ENCODE peak calls at places on chromosomes 13 and 19, in seven cellular contexts. A, X, R, S, C, G and B are unnamed samples. For H3K9me3, the result is how much of the 10 kb centered on the place peaks cover.

GRCh38 chr13:73467103-73467502 is 408.3 kb downstream of the KLF5 start:
- DNase-seq in A (no peak), X (no peak), R (peak), S (no peak), C (no peak), G (no peak), B (no peak)

GRCh38 chr19:48659768-48660167 is 13.0 kb downstream of the NTN5 start:
- DNase-seq in A (no peak), X (no peak), R (no peak), S (no peak), C (no peak), G (no peak), B (no peak)

GRCh38 chr13:22080832-22081231 is 410.0 kb downstream of the FGF9 start:
- DNase-seq in A (no peak), X (no peak), R (no peak), S (no peak), C (no peak), G (no peak), B (no peak)

GRCh38 chr19:2140193-2140545 is 11.2 kb downstream of the AP3D1 start:
- DNase-seq in A (no peak), X (no peak), R (no peak), S (no peak), C (no peak), G (no peak), B (no peak)

GRCh38 chr19:55341191-55342043 is 1.7 kb downstream of the KMT5C start:
- DNase-seq in A (peak), X (peak), R (peak), S (peak), C (peak), G (peak), B (peak)

GRCh38 chr19:28530406-28531035 is 682.4 kb downstream of the UQCRFS1 start:
- DNase-seq in A (no peak), X (no peak), R (no peak), S (no peak), C (no peak), G (no peak), B (no peak)

GRCh38 chr13:30711375-30711774 is 24.0 kb upstream of the ALOX5AP start:
- DNase-seq in A (no peak), X (no peak), R (peak), S (no peak), C (no peak), G (no peak), B (no peak)

GRCh38 chr19:35509018-35509652 is 4.3 kb downstream of the DMKN start:
- DNase-seq in A (no peak), X (peak), R (no peak), S (peak), C (peak), G (peak), B (no peak)

GRCh38 chr19:38293281-38293680 is 10.8 kb upstream of the C19orf33 start:
- DNase-seq in A (no peak), X (no peak), R (no peak), S (no peak), C (no peak), G (no peak), B (no peak)

GRCh38 chr13:23289917-23290357 is 109.2 kb downstream of the SGCG start:
- DNase-seq in A (no peak), X (no peak), R (peak), S (no peak), C (no peak), G (no peak), B (no peak)

GRCh38 chr13:70932511-70932910 is 824.3 kb upstream of the KLHL1 start:
- DNase-seq in A (no peak), X (no peak), R (no peak), S (no peak), C (no peak), G (no peak), B (no peak)

GRCh38 chr19:43700368-43701015 is 15.4 kb upstream of the IRGC start:
- DNase-seq in A (no peak), X (peak), R (peak), S (peak), C (no peak), G (peak), B (peak)

GRCh38 chr19:52640916-52641315 is 2.8 kb upstream of the ZNF83 start:
- DNase-seq in A (no peak), X (no peak), R (no peak), S (no peak), C (no peak), G (no peak), B (no peak)

GRCh38 chr19:16088985-16089846 is 12.9 kb downstream of the TPM4 start:
- DNase-seq in A (no peak), X (no peak), R (no peak), S (no peak), C (no peak), G (peak), B (no peak)

GRCh38 chr19:51514866-51515481 is 13.4 kb upstream of the SIGLEC12 start:
- DNase-seq in A (peak), X (no peak), R (peak), S (no peak), C (peak), G (peak), B (no peak)

GRCh38 chr19:1512671-1513491 is at the start of gene ADAMTSL5:
- DNase-seq in A (peak), X (no peak), R (peak), S (peak), C (no peak), G (peak), B (no peak)

GRCh38 chr13:113926301-113926761 is 47.5 kb downstream of the C13orf46 start:
- DNase-seq in A (no peak), X (no peak), R (peak), S (peak), C (no peak), G (no peak), B (peak)

GRCh38 chr19:1355974-1356865 is 27.5 kb upstream of the NDUFS7 start:
- DNase-seq in A (no peak), X (peak), R (peak), S (no peak), C (no peak), G (no peak), B (no peak)

GRCh38 chr13:44768233-44768632 is 192.1 kb upstream of the TSC22D1 start:
- DNase-seq in A (no peak), X (no peak), R (no peak), S (no peak), C (no peak), G (no peak), B (no peak)

GRCh38 chr13:50236898-50237318 is 221.7 kb downstream of the KCNRG start:
- DNase-seq in A (no peak), X (no peak), R (peak), S (no peak), C (no peak), G (no peak), B (no peak)

GRCh38 chr19:49335071-49335783 is at the start of gene CD37:
- DNase-seq in A (no peak), X (no peak), R (no peak), S (peak), C (no peak), G (no peak), B (no peak)

GRCh38 chr13:36767276-36767675 is 51.7 kb upstream of the RFXAP start:
- DNase-seq in A (no peak), X (no peak), R (no peak), S (no peak), C (no peak), G (no peak), B (no peak)

GRCh38 chr13:110342474-110342873 is 35.4 kb downstream of the COL4A2 start:
- DNase-seq in A (no peak), X (no peak), R (no peak), S (no peak), C (no peak), G (no peak), B (no peak)

GRCh38 chr13:110341445-110342247 is 34.6 kb downstream of the COL4A2 start:
- DNase-seq in A (no peak), X (peak), R (peak), S (no peak), C (no peak), G (no peak), B (no peak)

GRCh38 chr13:110339975-110340550 is 33.0 kb downstream of the COL4A2 start:
- DNase-seq in A (no peak), X (no peak), R (no peak), S (no peak), C (no peak), G (no peak), B (no peak)

GRCh38 chr13:110339263-110339662 is 32.2 kb downstream of the COL4A2 start:
- DNase-seq in A (no peak), X (no peak), R (no peak), S (no peak), C (no peak), G (no peak), B (no peak)

GRCh38 chr13:110340812-110341444 is 33.8 kb downstream of the COL4A2 start:
- DNase-seq in A (no peak), X (peak), R (peak), S (peak), C (no peak), G (peak), B (peak)
- TF ChIP-seq POLR2A in A (no peak), X (no peak), R (peak), S (no peak), C (no peak), G (no peak), B (no peak)

GRCh38 chr13:32642316-32642715 is 56.1 kb downstream of the PDS5B start:
- DNase-seq in A (no peak), X (no peak), R (no peak), S (no peak), C (no peak), G (no peak), B (no peak)

GRCh38 chr13:32636711-32637110 is 50.5 kb downstream of the PDS5B start:
- DNase-seq in A (no peak), X (no peak), R (no peak), S (no peak), C (no peak), G (no peak), B (no peak)

GRCh38 chr13:32638739-32639138 is 52.5 kb downstream of the PDS5B start:
- DNase-seq in A (no peak), X (no peak), R (no peak), S (no peak), C (no peak), G (no peak), B (no peak)

GRCh38 chr13:32642858-32643257 is 56.6 kb downstream of the PDS5B start:
- DNase-seq in A (no peak), X (no peak), R (no peak), S (no peak), C (no peak), G (no peak), B (no peak)

DNA sequence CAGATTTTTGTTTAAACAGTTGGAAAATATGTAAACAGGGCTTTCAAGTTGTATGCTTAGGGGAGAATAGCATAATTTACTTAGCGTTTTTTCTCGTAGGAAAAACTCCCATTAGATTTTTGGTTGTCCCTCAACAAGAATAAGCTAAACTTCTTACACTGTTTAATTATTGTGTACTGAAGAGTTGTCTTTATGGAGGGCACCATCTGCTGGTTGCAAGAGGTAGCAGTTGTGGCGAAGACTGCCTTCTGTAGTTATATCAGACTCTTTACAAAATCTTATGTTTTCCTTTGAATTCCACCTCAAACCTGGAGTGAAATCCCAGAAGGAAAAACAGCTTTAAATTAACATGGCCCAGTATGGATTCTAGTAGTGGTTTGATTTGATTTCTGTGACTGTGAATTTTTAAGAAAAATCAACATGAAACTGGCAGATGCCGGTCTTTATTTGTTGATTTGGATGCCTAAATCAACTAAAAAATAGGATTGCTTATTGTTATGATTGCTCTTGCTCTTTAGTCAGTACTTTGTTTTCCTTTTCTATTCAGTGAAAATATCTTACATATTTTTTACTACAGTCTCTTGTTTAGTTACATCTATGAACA is 53.4 kb downstream of the PDS5B start:
- DNase-seq in A (peak), X (peak), R (peak), S (peak), C (peak), G (peak), B (peak)
- TF ChIP-seq CTCF in A (peak), X (peak), R (peak), S (peak), C (peak), G (peak), B (peak)

DNA sequence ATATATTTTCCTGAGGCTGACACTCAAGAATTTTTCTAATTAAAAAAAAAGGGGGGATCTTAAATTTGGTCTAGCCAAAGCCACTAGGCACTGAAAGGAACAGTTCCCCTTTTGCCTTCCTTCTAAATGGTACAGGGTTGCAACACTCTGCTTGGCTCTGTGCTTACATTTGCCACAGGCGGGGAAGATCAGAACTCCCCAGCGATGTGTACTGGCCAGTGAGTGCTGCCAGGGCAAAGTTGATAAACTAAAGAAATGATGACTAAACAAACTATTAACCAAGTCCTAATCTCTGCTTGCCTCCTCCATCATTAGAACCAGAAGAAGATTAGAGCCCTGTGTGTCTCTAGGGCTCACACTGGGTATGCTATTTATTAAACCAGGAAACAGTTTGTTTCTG is 75.3 kb upstream of the SCEL start:
- DNase-seq in A (no peak), X (no peak), R (no peak), S (peak), C (no peak), G (peak), B (peak)
- H3K9me3 ChIP-seq in A (under half), X (under half), R (under half), S (under half), C (under half), G (under half), B (under half)

DNA sequence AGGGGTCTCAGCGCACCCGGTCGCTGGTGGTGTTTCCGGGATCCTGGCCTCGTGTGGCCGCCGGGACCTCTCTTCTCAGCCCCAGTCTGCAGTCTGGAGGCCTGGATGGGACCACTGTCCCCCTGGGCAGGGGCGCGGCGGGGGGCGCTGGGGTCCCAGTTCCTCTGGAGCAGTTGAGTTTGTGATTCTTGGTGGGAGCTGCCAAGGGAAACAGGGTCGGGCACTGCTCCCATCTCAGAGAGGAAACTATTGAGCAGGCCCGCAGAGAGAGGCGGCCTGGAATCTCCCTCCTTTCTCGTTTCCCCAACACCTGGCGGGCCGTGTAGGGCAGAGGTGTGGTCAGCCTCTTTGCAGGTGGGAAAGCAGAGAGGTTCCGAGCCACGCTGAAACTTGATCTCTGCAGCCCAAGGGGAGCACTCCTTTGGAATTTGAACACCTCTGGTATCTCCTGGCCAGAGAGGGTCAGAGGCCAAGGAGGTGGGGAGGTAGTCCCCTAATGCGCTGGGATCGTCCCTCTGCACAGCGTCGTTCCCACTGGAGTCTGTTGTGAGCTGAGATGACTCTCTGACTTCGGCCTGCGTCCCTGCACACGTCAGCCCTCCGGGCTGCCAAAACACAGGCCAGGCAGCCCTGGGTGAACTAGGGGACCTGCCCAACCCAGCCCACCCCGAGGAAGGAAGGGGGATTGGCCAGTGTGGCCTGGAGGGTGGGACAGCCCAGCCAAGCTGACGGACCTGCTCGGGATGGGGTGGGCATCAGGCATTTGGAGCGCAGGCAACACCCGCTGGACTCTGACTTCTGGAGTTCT is 769 bp downstream of the PLEKHF1 start:
- DNase-seq in A (no peak), X (peak), R (peak), S (peak), C (no peak), G (peak), B (no peak)
- TF ChIP-seq POLR2A in A (no peak), X (no peak), R (peak), S (no peak), C (no peak), G (peak), B (no peak)

GRCh38 chr19:31436121-31436776 is 87.0 kb upstream of the TSHZ3 start:
- DNase-seq in A (no peak), X (no peak), R (peak), S (no peak), C (no peak), G (no peak), B (no peak)
- TF ChIP-seq CTCF in A (no peak), X (no peak), R (no peak), S (no peak), C (no peak), G (no peak), B (no peak)